ENCODE peak calls at places on chromosome 16, in four cellular contexts. One of them, this sample, is unnamed.

GRCh38 chr16:31377210-31377903 is 15.8 kb upstream of the ITGAD start:
- DNase-seq in RPMI8226: peak
- DNase-seq in CD4-positive, alpha-beta T cell: no peak
- DNase-seq in progenitor cell of endocrine pancreas: no peak
- DNase-seq in this sample: no peak

GRCh38 chr16:58265480-58266052 is 29.3 kb downstream of the PRSS54 start:
- DNase-seq in RPMI8226: no peak
- DNase-seq in CD4-positive, alpha-beta T cell: no peak
- DNase-seq in progenitor cell of endocrine pancreas: no peak
- DNase-seq in this sample: no peak

GRCh38 chr16:12613131-12613991 is 190.3 kb downstream of the CPPED1 start:
- DNase-seq in RPMI8226: peak
- DNase-seq in CD4-positive, alpha-beta T cell: no peak
- DNase-seq in progenitor cell of endocrine pancreas: no peak
- DNase-seq in this sample: peak

GRCh38 chr16:2036200-2036966 is 9.7 kb downstream of the NHERF2 start:
- DNase-seq in RPMI8226: no peak
- DNase-seq in CD4-positive, alpha-beta T cell: no peak
- DNase-seq in progenitor cell of endocrine pancreas: no peak
- DNase-seq in this sample: no peak

GRCh38 chr16:29700253-29700987 is 21.4 kb downstream of the QPRT start:
- DNase-seq in progenitor cell of endocrine pancreas: peak
- DNase-seq in RPMI8226: peak
- DNase-seq in CD4-positive, alpha-beta T cell: peak
- DNase-seq in this sample: peak

GRCh38 chr16:56938664-56939513 is 6.9 kb downstream of the HERPUD1 start:
- DNase-seq in CD4-positive, alpha-beta T cell: no peak
- DNase-seq in RPMI8226: no peak
- DNase-seq in progenitor cell of endocrine pancreas: no peak
- DNase-seq in this sample: no peak

GRCh38 chr16:83336630-83337029 is 471.1 kb upstream of the HSBP1 start:
- DNase-seq in RPMI8226: no peak
- DNase-seq in progenitor cell of endocrine pancreas: no peak
- DNase-seq in CD4-positive, alpha-beta T cell: no peak
- DNase-seq in this sample: no peak

GRCh38 chr16:85286066-85286712 is 173.9 kb upstream of the CIBAR2 start:
- DNase-seq in RPMI8226: no peak
- DNase-seq in progenitor cell of endocrine pancreas: no peak
- DNase-seq in CD4-positive, alpha-beta T cell: no peak
- DNase-seq in this sample: no peak

GRCh38 chr16:31215287-31216115 is 1.4 kb downstream of the PYDC1 start:
- DNase-seq in progenitor cell of endocrine pancreas: peak
- DNase-seq in RPMI8226: no peak
- DNase-seq in CD4-positive, alpha-beta T cell: no peak
- DNase-seq in this sample: peak

GRCh38 chr16:88463411-88463810 is 10.3 kb downstream of the ZFPM1 start:
- DNase-seq in RPMI8226: no peak
- DNase-seq in progenitor cell of endocrine pancreas: no peak
- DNase-seq in CD4-positive, alpha-beta T cell: no peak
- DNase-seq in this sample: no peak

GRCh38 chr16:90077757-90078593 is 844 bp upstream of the PRDM7 start:
- DNase-seq in progenitor cell of endocrine pancreas: no peak
- DNase-seq in CD4-positive, alpha-beta T cell: peak
- DNase-seq in RPMI8226: peak
- DNase-seq in this sample: no peak

GRCh38 chr16:72256398-72257048 is 84.6 kb upstream of the PMFBP1 start:
- DNase-seq in RPMI8226: no peak
- DNase-seq in CD4-positive, alpha-beta T cell: no peak
- DNase-seq in progenitor cell of endocrine pancreas: no peak
- DNase-seq in this sample: no peak

GRCh38 chr16:89685916-89686315 is 573 bp upstream of the CDK10 start:
- DNase-seq in CD4-positive, alpha-beta T cell: no peak
- DNase-seq in progenitor cell of endocrine pancreas: no peak
- DNase-seq in RPMI8226: no peak
- DNase-seq in this sample: no peak

GRCh38 chr16:85200471-85201278 is 88.4 kb upstream of the CIBAR2 start:
- DNase-seq in RPMI8226: peak
- DNase-seq in CD4-positive, alpha-beta T cell: no peak
- DNase-seq in progenitor cell of endocrine pancreas: no peak
- DNase-seq in this sample: no peak

GRCh38 chr16:30183236-30183960 is at the start of gene CORO1A:
- DNase-seq in CD4-positive, alpha-beta T cell: peak
- DNase-seq in progenitor cell of endocrine pancreas: peak
- DNase-seq in RPMI8226: peak
- DNase-seq in this sample: peak

GRCh38 chr16:78629173-78629572 is 529.7 kb downstream of the WWOX start:
- DNase-seq in CD4-positive, alpha-beta T cell: no peak
- DNase-seq in progenitor cell of endocrine pancreas: no peak
- DNase-seq in RPMI8226: no peak
- DNase-seq in this sample: no peak

GRCh38 chr16:17369441-17369951 is 101.3 kb downstream of the XYLT1 start:
- DNase-seq in progenitor cell of endocrine pancreas: no peak
- DNase-seq in RPMI8226: peak
- DNase-seq in CD4-positive, alpha-beta T cell: peak
- DNase-seq in this sample: no peak

GRCh38 chr16:65500007-65500406 is 378.1 kb upstream of the CDH11 start:
- DNase-seq in CD4-positive, alpha-beta T cell: no peak
- DNase-seq in RPMI8226: no peak
- DNase-seq in progenitor cell of endocrine pancreas: no peak
- DNase-seq in this sample: no peak

GRCh38 chr16:57999971-58000705 is at the start of gene ZNF319:
- DNase-seq in RPMI8226: no peak
- DNase-seq in progenitor cell of endocrine pancreas: no peak
- DNase-seq in CD4-positive, alpha-beta T cell: no peak
- DNase-seq in this sample: no peak